ENCODE peak calls at places on chromosomes 3 and 15, in nine cellular contexts. F is T follicular helper cell; T is NCI-H1694; Z is ureter; X is amniotic stem cell; V is stimulated activated CD4-positive, alpha-beta T cell treated with anti-CD3 and anti-CD28 coated beads, Interleukin-12 subunit alpha, Interleukin-12 subunit beta, amount 100 ng/mL, for 4 hours; B is AG08396; H is hypothalamus; A is coronary artery. U is an unnamed sample.

GRCh38 chr3:58531956-58532355 is 5.0 kb downstream of the ACOX2 start:
- DNase-seq in T (no peak), F (no peak), B (no peak), Z (no peak), V (no peak), H (no peak), X (no peak), A (no peak), U (no peak)

GRCh38 chr3:149325581-149325980 is 7.9 kb downstream of the TM4SF18 start:
- DNase-seq in V (no peak), B (no peak), H (no peak), Z (no peak), X (no peak), T (no peak), A (no peak), F (no peak), U (no peak)

GRCh38 chr15:70286110-70286806 is 188.5 kb upstream of the TLE3 start:
- DNase-seq in H (no peak), F (no peak), V (no peak), T (no peak), X (no peak), Z (no peak), B (no peak), A (peak; percentile 35), U (no peak)

GRCh38 chr3:139764069-139764905 is 86.5 kb upstream of the NMNAT3 start:
- DNase-seq in Z (no peak), F (no peak), H (no peak), A (no peak), X (no peak), B (no peak), V (no peak), T (no peak), U (no peak)

GRCh38 chr15:99154271-99154670 is 49.4 kb downstream of the SYNM start:
- DNase-seq in F (no peak), T (no peak), H (no peak), B (no peak), A (no peak), V (no peak), X (no peak), Z (no peak), U (no peak)

GRCh38 chr3:144241381-144241780 is 269.8 kb downstream of the DIPK2A start:
- DNase-seq in X (no peak), A (no peak), T (no peak), V (no peak), H (no peak), F (no peak), Z (no peak), B (no peak), U (no peak)

GRCh38 chr3:4302747-4303146 is 422 bp upstream of the SETMAR start:
- DNase-seq in A (no peak), V (no peak), H (no peak), Z (no peak), F (no peak), B (no peak), T (no peak), X (no peak), U (peak; percentile 25)

GRCh38 chr3:10546181-10546624 is 40.8 kb upstream of the ATP2B2 start:
- DNase-seq in T (no peak), X (no peak), V (no peak), A (peak; percentile 50), F (no peak), B (no peak), Z (peak; percentile 9), H (no peak), U (no peak)

GRCh38 chr3:130686833-130687232 is 59.8 kb downstream of the PIK3R4 start:
- DNase-seq in B (no peak), A (no peak), V (no peak), F (no peak), H (no peak), Z (no peak), X (no peak), T (no peak), U (no peak)

GRCh38 chr15:45644437-45644836 is 9.6 kb downstream of the SQOR start:
- DNase-seq in X (no peak), T (no peak), H (no peak), F (no peak), V (no peak), B (no peak), A (no peak), Z (no peak), U (no peak)

GRCh38 chr3:71681224-71681668 is 44.0 kb downstream of the EIF4E3 start:
- DNase-seq in V (peak; percentile 23), H (peak; percentile 23), A (no peak), X (peak; percentile 36), Z (peak; percentile 65), B (peak; percentile 65), F (no peak), T (no peak), U (peak; percentile 51)

GRCh38 chr3:195095704-195096036 is 175.3 kb downstream of the XXYLT1 start:
- DNase-seq in A (no peak), X (no peak), B (no peak), F (no peak), T (no peak), H (no peak), V (no peak), Z (no peak), U (no peak)

GRCh38 chr3:45559560-45560118 is 34.9 kb upstream of the LIMD1 start:
- DNase-seq in T (no peak), Z (no peak), A (no peak), B (no peak), H (no peak), V (no peak), X (no peak), F (no peak), U (no peak)

GRCh38 chr3:171311784-171312183 is 148.4 kb downstream of the TNIK start:
- DNase-seq in V (no peak), B (no peak), A (no peak), H (no peak), Z (no peak), T (no peak), F (no peak), X (no peak), U (no peak)

U was measured in colonic mucosa.